ENCODE peak calls at places on chromosome 20, in six cellular contexts. N, Y, E, R, Z and C are unnamed samples.

GRCh38 chr20:47230811-47231256 is 125.7 kb downstream of the ZMYND8 start:
- DNase-seq in N (no peak), Y (peak; percentile 50), E (peak; percentile 57), R (no peak), Z (peak; percentile 18), C (no peak)

GRCh38 chr20:21315138-21315537 is 12.0 kb downstream of the XRN2 start:
- DNase-seq in N (no peak), Y (no peak), E (peak; percentile 78), R (no peak), Z (peak; percentile 26), C (no peak)

GRCh38 chr20:37823276-37823980 is 79.5 kb upstream of the VSTM2L start:
- DNase-seq in N (no peak), Y (peak; percentile 37), E (peak; percentile 59), R (no peak), Z (peak; percentile 48), C (peak; percentile 83)

GRCh38 chr20:50541606-50542041 is 31.4 kb downstream of the PTPN1 start:
- DNase-seq in N (no peak), Y (no peak), E (no peak), R (no peak), Z (no peak), C (no peak)

GRCh38 chr20:23412026-23412425 is 9.3 kb downstream of the NAPB start:
- DNase-seq in N (no peak), Y (peak; percentile 78), E (peak; percentile 7), R (no peak), Z (peak; percentile 65), C (no peak)

GRCh38 chr20:24977336-24977735 is 15.2 kb downstream of the APMAP start:
- DNase-seq in N (no peak), Y (no peak), E (no peak), R (no peak), Z (no peak), C (no peak)

GRCh38 chr20:50580016-50580747 is 70.0 kb downstream of the PTPN1 start:
- DNase-seq in N (no peak), Y (peak; percentile 69), E (peak; percentile 41), R (peak; percentile 51), Z (peak; percentile 73), C (peak; percentile 27)

GRCh38 chr20:56870271-56870670 is 241.2 kb downstream of the TFAP2C start:
- DNase-seq in N (no peak), Y (no peak), E (no peak), R (no peak), Z (no peak), C (no peak)

GRCh38 chr20:17536944-17537444 is 5.8 kb upstream of the BFSP1 start:
- DNase-seq in N (peak; percentile 71), Y (peak; percentile 94), E (peak; percentile 76), R (peak; percentile 56), Z (peak; percentile 86), C (peak; percentile 75)

GRCh38 chr20:58741384-58741783 is 48.8 kb downstream of the NPEPL1 start:
- DNase-seq in N (no peak), Y (no peak), E (no peak), R (no peak), Z (no peak), C (no peak)

GRCh38 chr20:19539191-19539590 is 218.9 kb upstream of the RIN2 start:
- DNase-seq in N (no peak), Y (no peak), E (no peak), R (no peak), Z (no peak), C (no peak)

GRCh38 chr20:19943021-19943659 is 74.0 kb upstream of the NAA20 start:
- DNase-seq in N (no peak), Y (no peak), E (no peak), R (no peak), Z (no peak), C (no peak)

GRCh38 chr20:51687071-51687470 is 81.1 kb downstream of the ATP9A start:
- DNase-seq in N (no peak), Y (peak; percentile 32), E (peak; percentile 50), R (no peak), Z (peak; percentile 65), C (peak; percentile 24)

GRCh38 chr20:60718743-60719142 is 533.3 kb upstream of the CDH4 start:
- DNase-seq in N (no peak), Y (peak; percentile 68), E (no peak), R (no peak), Z (no peak), C (no peak)

GRCh38 chr20:13995841-13996240 is 525 bp downstream of the MACROD2 start:
- DNase-seq in N (no peak), Y (peak; percentile 22), E (no peak), R (no peak), Z (no peak), C (peak; percentile 31)

GRCh38 chr20:14828459-14828858 is 491.0 kb upstream of the FLRT3 start:
- DNase-seq in N (no peak), Y (no peak), E (no peak), R (no peak), Z (no peak), C (no peak)

GRCh38 chr20:57782631-57783041 is 72.8 kb upstream of the PMEPA1 start:
- DNase-seq in N (no peak), Y (no peak), E (no peak), R (no peak), Z (no peak), C (no peak)

GRCh38 chr20:44211177-44212039 is 837 bp upstream of the OSER1 start:
- DNase-seq in N (no peak), Y (no peak), E (peak; percentile 48), R (no peak), Z (peak; percentile 38), C (peak; percentile 39)

GRCh38 chr20:44208165-44208564 is 2.4 kb downstream of the OSER1 start:
- DNase-seq in N (no peak), Y (no peak), E (no peak), R (no peak), Z (no peak), C (no peak)

GRCh38 chr20:44208770-44209169 is 1.8 kb downstream of the OSER1 start:
- DNase-seq in N (no peak), Y (no peak), E (peak; percentile 66), R (no peak), Z (peak; percentile 58), C (peak; percentile 78)

GRCh38 chr20:44210422-44211176 is at the start of gene OSER1:
- DNase-seq in N (peak; percentile 94), Y (peak; percentile 99), E (peak; percentile 95), R (peak; percentile 97), Z (peak; percentile 96), C (peak; percentile 99)

DNA sequence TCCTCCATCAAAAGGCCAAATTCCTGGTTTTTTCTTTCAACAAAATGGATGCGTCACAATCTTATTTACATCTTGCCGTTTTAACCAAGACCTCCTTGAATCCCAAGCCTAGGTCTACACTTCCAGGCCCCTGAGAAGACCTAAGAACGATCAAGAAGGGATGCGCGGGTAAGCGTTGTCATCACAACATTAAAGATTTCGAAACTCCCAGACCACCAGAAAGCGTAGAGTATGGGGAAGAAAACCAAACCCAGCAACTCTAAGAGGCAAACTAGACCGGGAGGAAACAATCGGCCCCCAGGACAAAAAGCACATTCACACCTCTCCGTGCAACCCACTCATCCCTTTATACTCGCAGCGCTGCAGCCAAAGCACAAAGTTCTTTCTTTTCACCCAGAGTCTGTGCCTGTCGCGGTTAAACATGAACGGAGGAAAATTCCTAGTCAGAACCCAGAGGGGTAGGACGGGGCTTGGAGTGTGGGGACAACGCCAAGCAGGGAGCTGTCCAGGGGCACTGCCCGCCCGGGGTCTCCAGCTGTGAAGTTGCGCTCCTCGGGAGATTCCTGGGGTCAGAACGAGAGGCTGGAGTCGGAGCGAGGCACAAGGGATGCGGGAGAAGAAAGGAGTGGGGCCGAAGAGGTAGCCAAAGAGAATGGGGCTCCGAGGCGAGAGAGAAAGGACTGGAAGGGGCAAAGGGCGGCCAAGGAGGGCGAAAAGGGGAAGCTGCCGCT is 715 bp downstream of the OSER1 start:
- DNase-seq in N (no peak), Y (peak; percentile 69), E (peak; percentile 35), R (peak; percentile 47), Z (peak; percentile 64), C (no peak)
- H2AK5ac ChIP-seq in N (peak overlapping the region; percentile 26), Y (no peak overlapping the region), E (peak overlapping the region; percentile 76), R (peak overlapping the region; percentile 35), Z (no peak overlapping the region), C (peak overlapping the region; percentile 27)

GRCh38 chr20:53623127-53623453 is 29.5 kb upstream of the ZNF217 start:
- DNase-seq in N (no peak), Y (no peak), E (no peak), R (no peak), Z (no peak), C (no peak)
- H3K9ac ChIP-seq in N (no peak overlapping the region), Y (peak overlapping the region; percentile 54), E (peak overlapping the region; percentile 60), R (no peak overlapping the region), Z (peak overlapping the region; percentile 97), C (no peak overlapping the region)

DNA sequence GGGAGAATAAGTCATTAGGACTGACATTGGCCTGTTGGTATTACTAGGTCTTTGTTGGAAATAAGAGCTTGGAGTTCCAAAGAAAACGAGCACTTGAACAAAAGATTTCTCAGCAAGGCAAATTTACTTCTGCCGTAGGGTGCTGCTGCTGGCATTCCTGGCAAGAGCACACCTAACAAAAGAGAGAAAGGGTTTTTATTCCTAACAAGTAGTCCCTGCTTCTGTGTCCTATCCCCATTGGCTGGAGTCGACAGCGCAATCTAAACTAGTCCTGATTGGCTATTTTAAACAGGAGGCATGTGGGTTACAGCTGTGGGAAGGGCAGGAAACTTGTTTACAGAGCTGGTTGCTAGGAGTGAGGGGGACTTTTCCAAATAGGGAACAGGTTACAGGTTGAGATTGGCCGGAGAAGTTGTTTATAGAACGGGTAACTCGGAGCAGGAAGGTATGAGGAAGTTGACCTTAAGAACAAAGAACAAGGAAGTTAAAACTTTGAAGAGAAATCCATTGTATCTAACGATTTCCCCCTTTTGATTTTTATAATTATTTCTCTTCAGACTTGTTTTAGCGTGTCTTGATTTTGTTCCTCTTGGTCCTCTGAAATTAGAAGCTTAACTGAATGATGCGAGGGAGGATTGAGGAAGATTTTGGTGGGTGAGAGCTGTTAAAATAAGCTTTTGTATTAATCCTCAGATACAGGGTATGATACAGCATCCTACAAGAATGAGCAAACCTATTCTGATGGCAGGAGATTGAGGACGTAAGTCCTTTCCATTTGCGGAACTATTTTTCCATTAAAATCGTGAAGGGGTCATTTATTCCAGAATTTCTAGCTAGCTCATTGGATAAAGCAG is 3.4 kb upstream of the ZNFX1 start:
- DNase-seq in N (no peak), Y (peak; percentile 95), E (no peak), R (no peak), Z (peak; percentile 92), C (peak; percentile 59)
- H3K4me3 ChIP-seq in N (peak overlapping the region; percentile 89), Y (peak overlapping the region; percentile 64), E (no peak overlapping the region), R (peak overlapping the region; percentile 53), Z (peak overlapping the region; percentile 99), C (no peak overlapping the region)

GRCh38 chr20:45588800-45589199 is 9.7 kb upstream of the WFDC8 start:
- DNase-seq in N (no peak), Y (peak; percentile 76), E (no peak), R (no peak), Z (no peak), C (no peak)

GRCh38 chr20:45578151-45578660 is 878 bp downstream of the WFDC8 start:
- DNase-seq in N (no peak), Y (no peak), E (no peak), R (peak; percentile 56), Z (no peak), C (no peak)

GRCh38 chr20:45579184-45579583 is at the start of gene WFDC8:
- DNase-seq in N (no peak), Y (no peak), E (no peak), R (no peak), Z (no peak), C (no peak)

GRCh38 chr20:45581702-45582101 is 2.6 kb upstream of the WFDC8 start:
- DNase-seq in N (no peak), Y (peak; percentile 38), E (no peak), R (no peak), Z (no peak), C (no peak)

DNA sequence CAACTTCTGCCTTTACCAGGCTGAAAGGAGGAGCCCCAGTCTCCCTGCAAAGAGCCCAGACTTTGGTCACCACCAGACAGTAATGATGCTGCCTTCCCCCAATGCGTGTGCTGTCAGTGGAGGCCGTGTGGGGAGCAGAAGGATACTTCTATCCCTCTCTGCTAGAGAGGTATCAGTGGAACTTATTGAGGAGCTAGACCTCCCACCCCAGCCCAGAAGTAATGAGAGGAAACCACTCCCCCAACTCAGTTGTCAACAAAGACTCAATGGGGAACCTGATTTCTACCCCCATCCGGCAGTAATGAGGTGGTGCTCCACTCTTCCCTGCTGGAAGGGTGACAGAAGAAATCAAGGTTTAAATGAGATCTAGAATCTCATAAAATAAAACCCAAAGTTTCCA is 4.4 kb upstream of the WFDC8 start:
- DNase-seq in N (no peak), Y (peak; percentile 83), E (no peak), R (no peak), Z (no peak), C (no peak)
- H2AK5ac ChIP-seq in N (no peak overlapping the region), Y (no peak overlapping the region), E (no peak overlapping the region), R (no peak overlapping the region), Z (no peak overlapping the region), C (no peak overlapping the region)